ENCODE peak calls at places on chromosomes 13 and 19, in eight cellular contexts. Y, T, V, F, U, I, D and E are unnamed samples.

GRCh38 chr19:55333870-55334269 is 5.8 kb upstream of the KMT5C start:
- DNase-seq in Y (no peak), T (no peak), V (no peak), F (no peak), U (no peak), I (no peak), D (no peak), E (no peak)

GRCh38 chr19:35805518-35806102 is 7.0 kb downstream of the PRODH2 start:
- DNase-seq in Y (no peak), T (no peak), V (no peak), F (no peak), U (no peak), I (no peak), D (no peak), E (no peak)

GRCh38 chr13:74015137-74015536 is 119.1 kb downstream of the KLF12 start:
- DNase-seq in Y (no peak), T (no peak), V (no peak), F (no peak), U (no peak), I (no peak), D (no peak), E (no peak)

GRCh38 chr19:19540707-19541515 is 2.8 kb downstream of the CILP2 start:
- DNase-seq in Y (peak), T (no peak), V (no peak), F (no peak), U (no peak), I (no peak), D (peak), E (no peak)

GRCh38 chr19:50344661-50345318 is 15.6 kb upstream of the KCNC3 start:
- DNase-seq in Y (no peak), T (no peak), V (no peak), F (no peak), U (no peak), I (no peak), D (no peak), E (no peak)

GRCh38 chr19:38942471-38943181 is 11.9 kb downstream of the MRPS12 start:
- DNase-seq in Y (no peak), T (no peak), V (no peak), F (no peak), U (no peak), I (no peak), D (no peak), E (no peak)

GRCh38 chr13:98315466-98315865 is 138.4 kb upstream of the RNF113B start:
- DNase-seq in Y (no peak), T (peak), V (no peak), F (no peak), U (no peak), I (no peak), D (no peak), E (no peak)

GRCh38 chr13:93819331-93819730 is 592.7 kb downstream of the GPC6 start:
- DNase-seq in Y (no peak), T (no peak), V (no peak), F (no peak), U (no peak), I (no peak), D (no peak), E (no peak)

GRCh38 chr19:57362997-57363705 is at the start of the genes TRAPPC2B and ZNF547:
- DNase-seq in Y (peak), T (peak), V (peak), F (peak), U (peak), I (peak), D (peak), E (peak)

GRCh38 chr19:51551673-51552440 is 19.2 kb upstream of the ZNF175 start:
- DNase-seq in Y (no peak), T (no peak), V (no peak), F (no peak), U (no peak), I (no peak), D (no peak), E (no peak)

GRCh38 chr19:51552996-51553725 is 17.9 kb upstream of the ZNF175 start:
- DNase-seq in Y (peak), T (peak), V (no peak), F (peak), U (peak), I (no peak), D (no peak), E (peak)

GRCh38 chr19:51552608-51552995 is 18.5 kb upstream of the ZNF175 start:
- DNase-seq in Y (no peak), T (no peak), V (no peak), F (no peak), U (no peak), I (no peak), D (no peak), E (no peak)

GRCh38 chr19:51549533-51550324 is 18.3 kb upstream of the SIGLEC6 start:
- DNase-seq in Y (peak), T (no peak), V (no peak), F (no peak), U (no peak), I (no peak), D (no peak), E (no peak)

GRCh38 chr19:51550848-51551672 is 19.6 kb upstream of the SIGLEC6 start:
- DNase-seq in Y (no peak), T (no peak), V (no peak), F (no peak), U (no peak), I (no peak), D (no peak), E (no peak)
- H3K4me3 ChIP-seq in Y (no peak), T (no peak), V (no peak), F (no peak), U (no peak), I (no peak), D (no peak), E (no peak)

GRCh38 chr13:23579072-23579885 is 9.1 kb downstream of the TNFRSF19 start:
- DNase-seq in Y (peak), T (peak), V (peak), F (peak), U (peak), I (peak), D (peak), E (peak)

GRCh38 chr13:23583491-23583890 is 13.3 kb downstream of the TNFRSF19 start:
- DNase-seq in Y (no peak), T (no peak), V (no peak), F (no peak), U (no peak), I (no peak), D (no peak), E (no peak)

GRCh38 chr13:23584275-23584674 is 14.1 kb downstream of the TNFRSF19 start:
- DNase-seq in Y (no peak), T (no peak), V (no peak), F (no peak), U (no peak), I (no peak), D (no peak), E (no peak)

GRCh38 chr13:23578411-23579071 is 8.3 kb downstream of the TNFRSF19 start:
- DNase-seq in Y (peak), T (peak), V (peak), F (peak), U (peak), I (no peak), D (peak), E (peak)

DNA sequence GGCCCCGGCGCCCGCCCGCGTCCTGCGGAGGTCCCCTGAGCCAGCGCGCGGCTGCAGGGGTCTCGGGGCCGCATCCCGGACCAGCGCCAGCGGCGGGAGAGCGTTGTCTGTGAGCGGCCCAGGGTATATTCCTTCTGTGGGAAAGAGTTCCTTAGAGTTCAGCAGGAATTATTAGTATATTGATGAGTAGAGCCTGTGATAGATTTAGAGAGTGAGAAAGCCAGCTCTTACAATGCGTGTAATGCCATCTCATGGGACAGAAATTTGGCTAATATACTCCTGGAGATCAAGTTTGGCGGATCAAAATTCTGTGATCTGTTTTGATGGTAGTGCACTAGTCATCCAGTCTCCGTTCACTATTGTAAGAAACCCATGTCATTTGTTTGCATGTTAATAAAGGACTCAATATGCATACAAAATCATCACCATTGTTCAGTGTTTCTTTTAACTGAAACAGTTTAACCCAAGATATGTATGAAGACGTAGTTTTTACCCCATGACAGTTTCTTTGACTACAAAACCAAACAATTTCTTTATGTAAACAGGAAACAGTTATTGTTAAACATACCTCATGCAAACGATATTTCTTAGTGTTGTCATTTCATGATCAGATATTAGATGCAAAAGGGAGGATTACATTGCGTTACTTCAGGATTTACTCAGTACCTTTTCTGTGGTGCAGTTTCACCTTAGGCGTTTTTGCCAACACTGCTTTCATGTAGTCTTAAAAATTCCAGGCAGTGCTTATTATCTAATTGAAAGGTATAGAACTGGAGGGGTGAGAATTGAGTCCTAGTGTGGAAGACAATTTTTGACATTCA is 9.9 kb downstream of the TNFRSF19 start:
- DNase-seq in Y (no peak), T (no peak), V (no peak), F (no peak), U (no peak), I (no peak), D (no peak), E (no peak)
- H3K27ac ChIP-seq in Y (no peak), T (peak), V (no peak), F (peak), U (no peak), I (no peak), D (peak), E (no peak)

GRCh38 chr19:5130371-5131030 is 161.6 kb downstream of the KDM4B start:
- DNase-seq in Y (no peak), T (no peak), V (no peak), F (no peak), U (no peak), I (no peak), D (no peak), E (no peak)
- H3K4me3 ChIP-seq in Y (no peak), T (no peak), V (no peak), F (no peak), U (no peak), I (no peak), D (no peak), E (no peak)

DNA sequence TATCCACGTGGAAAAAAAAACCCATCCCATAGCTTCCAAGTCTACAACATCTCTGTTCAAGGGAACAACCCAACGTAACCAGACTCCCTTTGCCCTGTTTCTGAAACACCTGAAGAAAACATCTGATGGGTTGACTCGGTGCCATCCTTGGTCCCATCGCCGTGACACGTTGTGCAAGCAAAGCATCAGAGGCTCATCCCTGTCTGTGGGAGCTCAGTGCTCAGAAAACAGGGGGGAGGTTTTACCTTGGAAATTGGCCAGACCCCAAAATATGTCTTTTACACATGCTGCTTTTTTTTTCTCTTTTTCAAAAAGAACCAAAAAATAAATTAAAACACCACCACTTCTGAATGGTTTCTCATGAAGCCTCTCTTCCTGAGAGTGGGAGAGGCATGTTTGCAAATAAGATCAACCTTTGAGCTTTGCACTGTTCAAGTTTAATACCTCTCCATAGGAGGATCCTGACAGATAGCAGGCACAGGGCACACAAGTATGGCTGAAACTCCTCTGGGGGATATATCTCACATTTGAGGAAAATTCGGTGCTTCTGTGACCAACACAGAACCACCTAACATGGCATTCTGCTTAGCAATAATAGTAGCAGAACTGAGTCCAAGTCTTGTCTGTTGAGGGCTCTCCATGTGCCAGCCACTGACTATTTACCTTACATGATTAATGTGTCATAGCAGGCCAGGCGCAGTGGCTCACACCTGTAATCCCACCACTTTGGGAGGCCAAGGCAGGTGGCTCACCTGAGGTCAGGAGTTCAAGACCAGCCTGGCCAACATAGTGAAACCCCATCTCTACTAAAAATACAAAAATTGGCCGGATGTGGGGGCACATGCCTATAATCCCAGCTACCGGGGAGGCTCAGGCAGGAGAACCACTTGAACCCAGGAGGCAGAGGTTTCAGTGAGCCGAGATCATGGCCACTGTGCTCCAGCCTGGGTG is 7.0 kb upstream of the PVR start:
- DNase-seq in Y (no peak), T (no peak), V (no peak), F (no peak), U (no peak), I (no peak), D (no peak), E (no peak)
- H3K27ac ChIP-seq in Y (no peak), T (no peak), V (no peak), F (peak), U (no peak), I (no peak), D (no peak), E (no peak)

DNA sequence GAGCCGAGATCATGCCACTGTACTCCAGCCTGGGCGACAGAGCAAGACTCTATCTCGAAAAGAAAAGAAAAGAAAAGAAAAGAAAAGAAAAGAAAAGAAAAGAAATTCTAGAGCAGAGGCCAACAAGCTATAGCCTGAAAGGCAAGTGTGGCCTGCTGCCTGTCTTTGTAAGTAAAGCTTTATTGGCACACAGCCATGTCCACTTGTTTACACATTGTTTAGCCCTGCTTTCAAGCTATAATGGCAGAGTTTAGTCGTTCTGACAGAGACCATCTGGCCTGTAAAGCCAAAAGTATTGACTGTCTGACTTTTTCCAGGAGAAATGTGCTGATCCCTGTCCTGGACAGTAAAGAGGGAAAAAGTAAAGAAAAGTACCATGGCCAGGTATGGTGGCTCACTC is 18.3 kb downstream of the NWD1 start:
- DNase-seq in Y (no peak), T (no peak), V (no peak), F (peak), U (no peak), I (no peak), D (no peak), E (no peak)
- H3K4me3 ChIP-seq in Y (no peak), T (no peak), V (no peak), F (no peak), U (no peak), I (no peak), D (no peak), E (no peak)

DNA sequence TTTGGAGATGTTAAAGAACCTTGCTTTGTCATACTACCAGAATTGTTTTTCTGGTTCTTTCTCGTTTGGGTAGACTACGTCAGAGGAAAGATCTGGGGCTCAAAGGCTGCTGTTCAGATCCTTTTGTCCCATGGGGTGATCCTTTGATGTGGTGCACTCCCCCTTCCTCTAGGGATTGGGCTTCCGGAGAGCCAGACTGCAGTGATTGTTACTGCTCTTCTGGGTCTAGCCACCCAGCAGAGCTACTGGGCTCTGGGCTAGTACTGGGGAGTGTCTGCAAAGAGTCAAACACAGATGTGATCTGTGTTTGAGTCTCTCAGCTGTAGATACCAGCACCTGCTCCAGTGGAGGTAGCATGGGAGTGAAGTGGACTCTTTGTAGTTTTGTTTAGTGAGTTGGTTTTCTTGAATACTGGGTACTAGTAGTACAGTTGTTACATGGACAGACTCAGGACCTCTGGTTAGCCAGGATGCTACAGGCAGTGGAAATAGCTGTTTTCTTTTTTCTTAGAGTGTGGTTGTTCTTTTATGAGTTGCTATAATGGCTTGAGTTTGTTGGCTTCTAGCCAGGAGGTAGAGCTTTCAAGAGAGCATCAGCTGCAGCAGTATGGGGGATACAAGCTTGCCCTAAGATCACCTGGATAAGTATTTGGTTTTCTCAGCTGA is 34.4 kb downstream of the DNAJC15 start:
- DNase-seq in Y (no peak), T (peak), V (no peak), F (no peak), U (no peak), I (no peak), D (no peak), E (no peak)
- H3K27ac ChIP-seq in Y (peak), T (peak), V (no peak), F (no peak), U (no peak), I (no peak), D (no peak), E (peak)

DNA sequence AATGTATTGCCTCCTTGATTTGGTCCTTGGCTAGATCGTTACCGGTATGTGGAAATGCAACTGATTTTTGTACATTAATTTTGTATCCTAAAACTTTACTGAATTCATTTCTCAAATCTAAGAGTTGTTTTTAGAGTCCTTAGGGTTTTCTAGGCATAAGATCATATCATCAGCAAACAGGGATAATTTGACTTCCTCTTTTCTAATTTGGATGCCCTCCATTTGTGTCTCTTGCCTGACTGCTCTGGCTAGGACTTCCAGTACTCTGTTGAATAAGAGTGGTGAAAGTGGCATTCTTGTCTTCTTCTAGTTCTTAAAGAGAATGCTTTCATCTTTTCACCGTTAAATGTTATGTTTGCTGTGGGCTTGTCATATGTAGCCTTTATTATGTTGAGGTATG is 12.0 kb upstream of the CYP2A13 start:
- DNase-seq in Y (no peak), T (no peak), V (no peak), F (no peak), U (no peak), I (no peak), D (no peak), E (no peak)
- H3K4me3 ChIP-seq in Y (no peak), T (no peak), V (no peak), F (no peak), U (no peak), I (no peak), D (no peak), E (no peak)